ENCODE peak calls at places on chromosomes 1 and 21, in five cellular contexts. I is GM06990, X is HFF-Myc, J is uterus, Y is HAP-1. R is an unnamed sample.

GRCh38 chr1:246875041-246876026 is 56.4 kb downstream of the AHCTF1 start:
- DNase-seq in J (no peak), I (peak), X (peak), Y (no peak), R (no peak)

GRCh38 chr1:204846546-204846945 is 24.1 kb upstream of the NFASC start:
- DNase-seq in Y (no peak), X (no peak), I (no peak), J (no peak), R (no peak)

GRCh38 chr1:113660053-113660452 is 99.2 kb downstream of the PHTF1 start:
- DNase-seq in Y (peak), J (no peak), I (no peak), X (no peak), R (no peak)

GRCh38 chr1:19477284-19478240 is 7.8 kb downstream of the CAPZB start:
- DNase-seq in Y (no peak), X (no peak), J (no peak), I (no peak), R (no peak)

GRCh38 chr1:175204285-175204684 is 11.7 kb upstream of the KIAA0040 start:
- DNase-seq in J (no peak), X (no peak), I (peak), Y (no peak), R (no peak)

GRCh38 chr21:42238185-42238934 is 19.4 kb downstream of the ABCG1 start:
- DNase-seq in X (no peak), J (no peak), I (peak), Y (no peak), R (no peak)

GRCh38 chr1:15843826-15844572 is 3.5 kb upstream of the SPEN start:
- DNase-seq in X (no peak), Y (peak), I (no peak), J (no peak), R (no peak)

GRCh38 chr1:89808429-89809117 is 12.3 kb upstream of the LRRC8D start:
- DNase-seq in I (no peak), J (no peak), Y (peak), X (no peak), R (no peak)

GRCh38 chr1:167795810-167796740 is 74.3 kb downstream of the MPZL1 start:
- DNase-seq in I (no peak), J (no peak), X (no peak), Y (no peak), R (no peak)

GRCh38 chr1:53584446-53585102 is 125.4 kb downstream of the DMRTB1 start:
- DNase-seq in X (no peak), Y (no peak), J (peak), I (no peak), R (no peak)

GRCh38 chr1:71223949-71224348 is 143.1 kb upstream of the ZRANB2 start:
- DNase-seq in J (peak), X (no peak), I (no peak), Y (no peak), R (no peak)

GRCh38 chr1:38000529-38001453 is 4.5 kb downstream of the FHL3 start:
- DNase-seq in J (peak), Y (no peak), I (no peak), X (peak), R (no peak)

GRCh38 chr1:40476924-40477679 is at the start of gene ZFP69:
- DNase-seq in X (no peak), I (peak), Y (peak), J (peak), R (peak)

GRCh38 chr1:169186106-169186505 is 79.6 kb downstream of the ATP1B1 start:
- DNase-seq in J (no peak), I (no peak), X (no peak), Y (no peak), R (no peak)

GRCh38 chr1:91851130-91852010 is 34.6 kb downstream of the TGFBR3 start:
- DNase-seq in I (no peak), X (peak), Y (no peak), J (peak), R (peak)

GRCh38 chr1:182890927-182891610 is 51.9 kb downstream of the DHX9 start:
- DNase-seq in J (no peak), I (no peak), X (no peak), Y (no peak), R (peak)

GRCh38 chr1:196056966-196057365 is 551.3 kb downstream of the KCNT2 start:
- DNase-seq in J (no peak), Y (no peak), I (no peak), X (no peak), R (no peak)

GRCh38 chr1:2548068-2548589 is 8.0 kb upstream of the TNFRSF14 start:
- DNase-seq in J (peak), X (no peak), Y (peak), I (peak), R (peak)
- H3K4me3 ChIP-seq in J (no peak), X (no peak), Y (no peak), I (peak), R (no peak)

GRCh38 chr1:111503585-111504060 is at the start of the genes ADORA3 and TMIGD3:
- DNase-seq in Y (no peak), X (no peak), J (no peak), I (no peak), R (no peak)
- H3K4me3 ChIP-seq in Y (no peak), X (no peak), J (no peak), I (no peak), R (no peak)

GRCh38 chr21:45919593-45919992 is 62.0 kb upstream of the COL6A1 start:
- DNase-seq in I (no peak), X (no peak), J (no peak), Y (no peak), R (no peak)

GRCh38 chr21:45918011-45918410 is 63.6 kb upstream of the COL6A1 start:
- DNase-seq in X (no peak), J (no peak), I (no peak), Y (no peak), R (no peak)

GRCh38 chr21:45916011-45916840 is 65.3 kb upstream of the COL6A1 start:
- DNase-seq in J (no peak), X (no peak), Y (no peak), I (no peak), R (no peak)

GRCh38 chr21:45918835-45919467 is 62.6 kb upstream of the COL6A1 start:
- DNase-seq in I (no peak), J (no peak), Y (no peak), X (no peak), R (no peak)

GRCh38 chr21:45917241-45917640 is 64.3 kb upstream of the COL6A1 start:
- DNase-seq in I (no peak), X (no peak), Y (no peak), J (no peak), R (no peak)
- H3K4me3 ChIP-seq in I (no peak), X (no peak), Y (no peak), J (no peak), R (no peak)

DNA sequence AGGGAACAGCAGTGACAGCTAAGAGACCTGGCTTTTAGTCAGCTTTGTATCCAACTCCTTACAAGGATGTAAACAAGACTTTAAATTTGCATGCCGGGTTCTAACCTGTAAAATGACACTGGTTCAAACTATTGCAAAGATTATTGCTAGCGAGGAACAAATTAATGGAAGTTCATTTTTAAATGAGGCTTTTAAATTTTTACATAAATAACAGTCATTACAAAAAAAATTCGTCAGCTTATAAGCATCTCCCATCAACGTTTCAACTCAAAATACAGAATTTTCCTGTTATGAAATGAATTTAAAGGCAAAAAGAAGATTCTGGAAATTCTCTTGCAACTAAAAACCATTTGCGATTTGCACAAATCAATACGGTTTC is 668 bp downstream of the KIF14 start:
- DNase-seq in J (no peak), Y (no peak), X (no peak), I (no peak), R (no peak)
- H3K4me3 ChIP-seq in J (peak), Y (peak), X (peak), I (peak), R (no peak)

DNA sequence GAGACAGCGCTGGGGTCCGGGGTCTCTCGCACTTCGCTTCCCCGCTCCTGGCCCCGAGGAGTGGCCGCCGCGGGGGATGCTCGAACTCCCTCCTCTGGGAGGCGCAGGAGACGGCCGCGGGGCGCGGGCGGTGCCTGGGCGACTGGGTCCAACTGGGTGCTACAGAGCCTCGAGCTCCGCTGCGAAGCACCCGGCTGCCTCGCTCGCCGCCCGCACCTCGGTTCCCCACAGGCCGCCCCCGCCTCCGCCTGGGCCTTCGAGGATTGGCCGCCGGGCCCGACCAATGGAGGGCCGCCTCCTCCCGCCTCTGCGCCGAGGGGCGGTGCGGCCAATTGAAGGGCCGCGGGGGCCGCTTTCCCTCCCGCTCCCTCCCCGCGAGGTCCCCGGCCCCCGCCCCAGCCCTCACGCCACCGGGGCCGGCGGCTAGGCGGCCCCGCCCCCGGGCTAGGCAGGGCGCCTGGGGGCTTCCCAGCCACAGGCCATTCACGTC is at the start of gene CNN3:
- DNase-seq in Y (peak), X (peak), J (peak), I (peak), R (peak)
- H3K4me3 ChIP-seq in Y (peak), X (peak), J (peak), I (peak), R (peak)

DNA sequence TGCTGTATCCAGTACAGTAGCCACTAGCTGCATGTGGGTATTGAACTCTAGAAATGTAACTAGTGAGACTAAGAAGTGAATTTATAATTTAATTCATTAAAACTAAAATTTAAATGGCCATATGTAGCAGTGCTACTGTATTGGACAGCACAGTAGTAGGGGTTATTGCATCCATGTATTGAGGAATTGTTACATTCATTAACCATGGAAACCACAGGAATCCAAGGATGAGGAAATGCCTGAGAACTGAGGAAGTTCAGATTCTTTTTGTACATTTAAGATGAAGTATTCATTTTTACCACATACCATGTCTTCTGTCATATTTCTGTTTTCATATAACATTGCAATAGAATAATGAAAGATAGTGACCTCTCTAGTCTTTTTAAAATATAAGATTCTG is 2.6 kb downstream of the MTF2 start:
- DNase-seq in I (no peak), Y (no peak), X (peak), J (no peak), R (no peak)
- H3K4me3 ChIP-seq in I (peak), Y (no peak), X (peak), J (no peak), R (no peak)

DNA sequence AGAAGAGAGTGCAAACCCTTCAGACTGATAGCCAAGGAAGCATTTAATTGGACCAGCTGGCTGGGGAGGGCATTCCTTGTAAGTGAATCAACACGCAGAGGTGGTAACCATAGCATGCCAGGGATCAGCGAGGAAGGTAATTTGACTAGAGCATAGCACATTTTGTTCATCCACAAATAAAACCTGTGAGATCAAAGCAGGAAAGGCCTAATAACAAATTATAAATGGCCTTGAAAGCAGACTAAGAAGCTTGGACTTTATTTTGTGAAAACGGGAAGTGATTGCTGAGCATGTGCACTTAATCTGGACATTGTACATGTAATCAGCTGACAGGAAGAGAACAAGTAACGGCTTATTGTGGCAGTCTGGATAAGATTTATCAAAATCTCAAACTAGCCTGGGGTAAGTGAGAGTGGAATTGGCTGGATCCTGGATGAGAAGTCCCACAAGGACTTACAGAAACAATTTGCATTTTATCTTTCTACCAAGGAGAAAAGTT is 11.7 kb upstream of the CD55 start:
- DNase-seq in X (peak), J (no peak), I (no peak), Y (no peak), R (peak)
- H3K4me3 ChIP-seq in X (no peak), J (no peak), I (peak), Y (no peak), R (no peak)

DNA sequence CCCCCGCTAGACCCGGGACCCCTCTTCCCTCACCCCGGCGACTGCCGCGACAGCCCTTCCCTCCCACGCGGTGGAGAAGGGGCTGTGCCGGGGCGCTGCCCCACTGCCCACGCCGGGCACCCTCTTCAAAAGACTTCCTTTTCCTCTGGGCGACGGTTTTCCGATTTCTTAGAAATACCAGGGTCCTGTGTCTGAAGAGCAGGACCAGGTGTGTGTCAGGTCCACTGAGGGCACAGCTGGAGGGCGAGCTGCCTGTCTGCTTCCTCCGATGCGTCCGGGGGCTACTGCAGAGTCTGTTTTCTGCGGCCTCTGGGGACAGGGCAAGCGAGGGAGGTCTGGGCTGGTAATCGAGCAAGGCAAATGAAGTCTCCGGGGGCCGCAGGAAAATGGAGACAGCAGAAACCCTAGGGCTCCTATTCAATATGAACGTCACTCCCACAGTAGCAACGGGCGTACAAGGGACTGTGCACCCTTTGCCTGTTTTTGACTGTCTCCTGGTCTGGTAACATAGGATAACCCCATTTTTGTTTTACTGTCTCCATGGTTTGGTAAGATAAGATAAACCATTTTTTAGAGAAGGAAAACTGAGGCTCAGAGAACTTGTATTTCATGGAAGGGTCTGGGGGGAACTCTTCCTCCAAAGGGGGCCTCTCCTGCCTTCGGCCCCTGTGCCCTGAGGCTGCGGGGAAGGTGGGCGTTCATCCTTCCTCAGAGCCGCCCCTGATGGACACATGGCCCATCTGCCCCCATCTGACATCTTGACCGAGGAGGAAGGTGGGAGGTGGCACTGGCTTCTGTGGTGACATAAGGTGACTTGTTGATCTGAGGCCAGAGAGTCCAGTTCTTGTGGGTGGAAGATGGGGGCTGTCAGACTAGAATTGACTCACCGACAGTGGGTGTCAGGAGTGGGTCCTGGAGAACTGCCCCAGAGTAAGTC is 970 bp downstream of the TNFRSF1B start:
- DNase-seq in J (no peak), Y (no peak), I (no peak), X (no peak), R (no peak)
- H3K4me3 ChIP-seq in J (peak), Y (peak), I (peak), X (peak), R (peak)

GRCh38 chr1:219347376-219347775 is 173.7 kb downstream of the LYPLAL1 start:
- DNase-seq in X (no peak), Y (no peak), J (no peak), I (no peak), R (no peak)
- H3K4me3 ChIP-seq in X (no peak), Y (no peak), J (no peak), I (no peak), R (no peak)

DNA sequence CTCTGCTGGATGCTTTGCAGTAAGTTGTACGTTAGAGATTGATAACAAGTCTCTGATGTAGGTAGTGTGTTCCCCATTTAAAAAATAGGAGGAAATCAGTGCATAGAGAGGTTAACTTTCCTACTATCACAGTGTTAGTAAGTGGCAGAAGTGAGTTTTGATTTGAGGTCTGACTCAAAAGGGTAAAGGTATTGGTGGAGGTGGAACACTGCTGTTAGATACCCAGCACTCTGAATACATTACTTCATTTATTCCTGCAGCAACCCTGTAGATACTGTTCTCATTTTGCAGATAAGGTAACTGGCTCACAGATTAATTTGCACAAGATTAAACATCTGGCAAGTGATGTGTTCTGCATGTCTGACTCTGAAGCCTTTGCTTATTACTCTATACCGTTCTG is 3.1 kb downstream of the CAMSAP2 start:
- DNase-seq in X (no peak), J (no peak), Y (no peak), I (no peak), R (no peak)
- H3K4me3 ChIP-seq in X (peak), J (peak), Y (peak), I (peak), R (no peak)

R was measured in lung.